ENCODE peak calls at places on chromosomes 4 and X, in four cellular contexts. V is breast epithelium, J is GM12878, H is Panc1. M is an unnamed sample. For H3K36me3, the result is how much of the 10 kb centered on the place peaks cover.

GRCh38 chr4:34679228-34679627 is 1565.1 kb downstream of the ARAP2 start:
- DNase-seq in V (no peak), J (no peak), H (no peak), M (no peak)

GRCh38 chr4:98828801-98829200 is 100.1 kb downstream of the EIF4E start:
- DNase-seq in V (no peak), J (no peak), H (no peak), M (peak)

GRCh38 chr4:174946246-174946645 is 28.1 kb downstream of the ADAM29 start:
- DNase-seq in V (no peak), J (no peak), H (no peak), M (no peak)

GRCh38 chr4:177681902-177682301 is 239.7 kb upstream of the AGA start:
- DNase-seq in V (no peak), J (no peak), H (no peak), M (peak)

GRCh38 chrX:2829066-2829430 is 318 bp downstream of the GYG2 start:
- DNase-seq in V (no peak), J (no peak), H (no peak), M (no peak)

GRCh38 chr4:97828646-97829045 is 314.6 kb downstream of the STPG2 start:
- DNase-seq in V (no peak), J (no peak), H (no peak), M (no peak)

GRCh38 chr4:109040441-109040840 is 262.0 kb downstream of the COL25A1 start:
- DNase-seq in V (no peak), J (no peak), H (no peak), M (no peak)

GRCh38 chrX:119398974-119399771 is at the start of gene SLC25A43:
- DNase-seq in V (no peak), J (no peak), H (no peak), M (no peak)

GRCh38 chr4:174189392-174190029 is 94.0 kb downstream of the FBXO8 start:
- DNase-seq in V (no peak), J (no peak), H (no peak), M (no peak)

GRCh38 chr4:128279624-128280225 is 7.9 kb downstream of the PGRMC2 start:
- DNase-seq in V (no peak), J (no peak), H (no peak), M (no peak)

GRCh38 chr4:76214269-76214628 is 625 bp upstream of the SCARB2 start:
- DNase-seq in V (no peak), J (no peak), H (no peak), M (no peak)

GRCh38 chr4:20430555-20430954 is 178.8 kb downstream of the SLIT2 start:
- DNase-seq in V (no peak), J (no peak), H (no peak), M (peak)

GRCh38 chr4:143352052-143352451 is 15.4 kb downstream of the GAB1 start:
- DNase-seq in V (no peak), J (no peak), H (no peak), M (peak)

GRCh38 chr4:141133146-141134006 is at the start of gene RNF150:
- DNase-seq in V (peak), J (peak), H (peak), M (peak)

GRCh38 chr4:144289687-144290433 is 149.3 kb upstream of the GYPA start:
- DNase-seq in V (no peak), J (no peak), H (no peak), M (no peak)

GRCh38 chr4:110518889-110519490 is 43.0 kb downstream of the ENPEP start:
- DNase-seq in V (no peak), J (no peak), H (no peak), M (peak)

GRCh38 chrX:44343412-44343942 is at the start of gene EFHC2:
- DNase-seq in V (peak), J (no peak), H (no peak), M (no peak)

GRCh38 chr4:102868153-102868781 is 525 bp upstream of the CISD2 start:
- DNase-seq in V (no peak), J (no peak), H (no peak), M (no peak)

GRCh38 chr4:23789765-23790164 is 100.1 kb downstream of the PPARGC1A start:
- DNase-seq in V (no peak), J (no peak), H (no peak), M (no peak)

GRCh38 chrX:39196192-39197102 is 395.2 kb downstream of the MID1IP1 start:
- DNase-seq in V (no peak), J (peak), H (no peak), M (peak)

GRCh38 chr4:82613111-82613510 is 51.3 kb upstream of the TMEM150C start:
- DNase-seq in V (no peak), J (no peak), H (no peak), M (no peak)

GRCh38 chr4:80107374-80107773 is 34.3 kb upstream of the ANTXR2 start:
- DNase-seq in V (no peak), J (no peak), H (no peak), M (no peak)

GRCh38 chr4:30754021-30754420 is 33.9 kb downstream of the PCDH7 start:
- DNase-seq in V (no peak), J (no peak), H (no peak), M (peak)

GRCh38 chr4:87257523-87257922 is 37.1 kb upstream of the KLHL8 start:
- DNase-seq in V (no peak), J (no peak), H (no peak), M (no peak)

GRCh38 chr4:57074753-57075152 is 35.4 kb downstream of the IGFBP7 start:
- DNase-seq in V (no peak), J (no peak), H (no peak), M (peak)

GRCh38 chr4:15707363-15707715 is 4.5 kb downstream of the BST1 start:
- DNase-seq in V (no peak), J (no peak), H (no peak), M (no peak)

GRCh38 chr4:182510836-182511235 is 267.6 kb downstream of the TENM3 start:
- DNase-seq in V (no peak), J (no peak), H (no peak), M (no peak)

GRCh38 chr4:14403132-14403531 is 599.1 kb upstream of the CPEB2 start:
- DNase-seq in V (no peak), J (no peak), H (no peak), M (no peak)

GRCh38 chrX:42943051-42943450 is 165.1 kb upstream of the PPP1R2C start:
- DNase-seq in V (no peak), J (no peak), H (no peak), M (no peak)

GRCh38 chrX:16022580-16023170 is 100.7 kb upstream of the GRPR start:
- DNase-seq in V (no peak), J (no peak), H (no peak), M (peak)

GRCh38 chr4:19675172-19675811 is 576.4 kb upstream of the SLIT2 start:
- DNase-seq in V (no peak), J (no peak), H (no peak), M (no peak)

GRCh38 chr4:140085062-140085622 is 68.8 kb downstream of the MAML3 start:
- DNase-seq in V (no peak), J (no peak), H (no peak), M (no peak)

GRCh38 chr4:79178770-79179169 is 147.1 kb downstream of the NAA11 start:
- DNase-seq in V (no peak), J (no peak), H (no peak), M (no peak)

GRCh38 chr4:73998040-73999011 is at the start of gene CXCL5:
- DNase-seq in V (no peak), J (no peak), H (no peak), M (peak)
- H3K4me3 ChIP-seq in V (peak), J (no peak), H (peak), M (peak)

DNA sequence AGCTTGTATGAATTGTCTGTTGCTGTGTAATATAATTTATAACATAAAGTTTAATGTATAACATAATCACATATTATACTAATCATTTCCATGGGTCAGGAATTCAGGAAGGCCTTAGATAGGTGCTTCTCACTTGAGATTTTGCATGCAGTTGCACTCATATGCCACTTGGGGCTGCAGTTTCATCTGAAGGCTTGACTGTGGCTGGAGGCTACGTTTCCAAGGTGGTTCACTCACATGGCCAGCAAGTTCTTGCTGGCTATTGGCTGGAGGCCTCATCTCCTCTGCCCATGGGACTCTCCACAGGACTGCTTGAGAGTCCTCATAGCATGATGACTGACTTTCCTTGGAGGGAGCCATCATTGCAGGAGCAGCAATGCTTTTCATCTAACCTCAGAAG is 53.4 kb upstream of the STX18 start:
- DNase-seq in V (no peak), J (no peak), H (no peak), M (no peak)
- TF ChIP-seq CTCF in V (no peak), J (peak), H (no peak), M (no peak)

GRCh38 chr4:100966846-100967245 is 380.5 kb downstream of the PPP3CA start:
- DNase-seq in V (no peak), J (no peak), H (no peak), M (no peak)

GRCh38 chr4:100962698-100963097 is 384.6 kb downstream of the PPP3CA start:
- DNase-seq in V (no peak), J (no peak), H (no peak), M (no peak)

GRCh38 chr4:100968046-100968445 is 379.3 kb downstream of the PPP3CA start:
- DNase-seq in V (no peak), J (no peak), H (no peak), M (peak)
- H3K36me3 ChIP-seq in V (under half), J (under half), H (under half), M (under half)

GRCh38 chr4:10107111-10108091 is 9.2 kb downstream of the WDR1 start:
- DNase-seq in V (no peak), J (no peak), H (no peak), M (peak)

GRCh38 chr4:10104991-10105276 is 11.7 kb downstream of the WDR1 start:
- DNase-seq in V (no peak), J (no peak), H (no peak), M (no peak)

GRCh38 chr4:10106421-10107039 is 10.1 kb downstream of the WDR1 start:
- DNase-seq in V (no peak), J (no peak), H (peak), M (peak)

GRCh38 chr4:10105421-10105820 is 11.2 kb downstream of the WDR1 start:
- DNase-seq in V (no peak), J (no peak), H (no peak), M (peak)

DNA sequence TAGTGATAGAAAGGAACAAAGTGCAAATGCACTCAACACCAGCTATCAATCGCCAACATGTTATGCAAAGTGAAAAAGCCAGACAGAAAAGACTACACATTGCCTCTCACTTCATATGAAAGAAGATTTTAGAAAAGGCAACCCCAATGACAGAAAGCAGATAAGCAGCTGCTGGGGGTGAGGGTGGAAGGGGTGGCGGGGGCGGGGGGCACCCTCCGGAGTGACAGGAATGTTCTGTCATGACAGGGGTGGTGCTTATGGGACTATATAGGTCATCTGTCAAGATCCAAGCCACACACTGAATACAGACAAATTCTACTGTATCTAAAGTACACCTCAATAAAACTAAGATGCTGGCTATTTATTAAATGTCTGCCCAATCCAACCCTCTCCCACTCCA is 10.7 kb downstream of the WDR1 start:
- DNase-seq in V (no peak), J (no peak), H (no peak), M (no peak)
- H3K4me3 ChIP-seq in V (peak), J (no peak), H (no peak), M (no peak)

DNA sequence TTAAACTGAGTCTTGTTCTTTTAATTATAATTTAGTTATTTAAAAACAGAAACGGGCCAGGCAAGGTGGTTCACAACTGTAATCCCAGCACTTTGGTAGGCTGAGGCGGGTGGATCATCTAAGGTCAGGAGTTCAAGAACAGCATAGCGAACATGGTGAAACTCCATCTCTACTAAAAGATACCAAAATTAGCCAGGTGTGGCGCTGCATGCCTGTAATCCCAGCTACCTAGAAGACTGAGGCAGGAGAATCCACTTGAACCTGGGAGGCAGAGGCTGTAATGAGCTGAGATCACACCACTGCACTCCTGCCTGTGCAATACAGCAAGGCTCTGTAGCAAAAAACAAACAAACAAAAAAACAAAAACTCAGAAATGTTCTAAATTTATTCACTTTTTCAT is 852.9 kb downstream of the TECRL start:
- DNase-seq in V (no peak), J (no peak), H (no peak), M (no peak)
- TF ChIP-seq CTCF in V (no peak), J (no peak), H (no peak), M (no peak)

DNA sequence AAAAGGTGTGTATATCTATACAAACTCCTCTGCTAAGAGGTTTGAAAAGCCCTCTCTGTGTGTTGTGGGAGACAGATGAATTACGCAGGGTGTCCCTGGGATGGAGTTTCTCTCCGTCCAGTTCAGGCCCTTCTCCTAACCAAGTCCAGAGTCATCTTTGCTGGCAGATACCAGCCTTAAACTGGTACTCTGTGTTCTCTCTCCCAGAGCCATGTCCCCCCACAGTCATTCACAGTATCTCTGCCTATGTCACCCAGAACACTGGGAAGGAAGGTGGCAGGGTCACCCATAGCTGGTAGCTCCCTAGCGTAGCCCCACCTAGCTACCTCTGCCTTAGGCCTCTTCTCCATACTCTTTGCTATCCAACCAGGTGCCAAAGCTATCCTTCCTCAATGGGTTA is 8.9 kb downstream of the AMER1 start:
- DNase-seq in V (no peak), J (no peak), H (no peak), M (no peak)
- H3K36me3 ChIP-seq in V (under half), J (under half), H (under half), M (under half)

DNA sequence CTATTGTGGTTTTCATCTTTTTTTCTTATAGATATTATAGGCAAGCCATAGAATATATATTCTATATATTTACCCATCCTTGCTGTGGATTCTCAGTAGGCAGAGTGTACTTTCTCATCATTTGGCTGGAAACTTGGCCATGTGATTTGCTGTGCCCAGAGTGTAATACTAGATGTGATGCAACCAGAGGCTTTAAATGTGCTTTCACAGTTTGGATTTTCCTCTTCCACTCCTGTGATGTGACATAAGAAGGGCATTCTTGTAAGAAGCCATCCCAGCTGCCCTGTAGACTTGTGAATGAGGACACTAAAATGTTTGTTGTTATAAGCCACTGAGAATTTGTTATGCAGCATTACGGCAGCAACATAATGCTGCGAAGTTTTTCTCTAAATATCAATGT is 10.4 kb upstream of the HPGDS start:
- DNase-seq in V (no peak), J (no peak), H (no peak), M (no peak)
- H3K4me3 ChIP-seq in V (no peak), J (no peak), H (no peak), M (no peak)